ENCODE peak calls at places on chromosomes 3 and 15, in seven cellular contexts. Y is left lung; I is BJ; N is HFFc6; A is fibroblast of lung; K is MCF 10A; Z is CD4-positive, alpha-beta T cell. T is an unnamed sample.

GRCh38 chr15:94582368-94582767 is 351.0 kb downstream of the MCTP2 start:
- DNase-seq in Y (no peak), I (no peak), N (no peak), A (no peak), K (peak), Z (no peak), T (peak)

GRCh38 chr15:51931638-51932037 is 39.9 kb downstream of the LEO1 start:
- DNase-seq in Y (no peak), I (peak), N (peak), A (no peak), K (peak), Z (no peak), T (no peak)

GRCh38 chr15:92495468-92495867 is 101.8 kb downstream of the ST8SIA2 start:
- DNase-seq in Y (no peak), I (no peak), N (no peak), A (no peak), K (no peak), Z (no peak), T (no peak)

GRCh38 chr15:52493968-52494367 is 34.7 kb downstream of the MYO5A start:
- DNase-seq in Y (no peak), I (no peak), N (peak), A (no peak), K (no peak), Z (no peak), T (no peak)

GRCh38 chr3:4950351-4950784 is 28.9 kb upstream of the BHLHE40 start:
- DNase-seq in Y (no peak), I (no peak), N (no peak), A (no peak), K (no peak), Z (no peak), T (no peak)

GRCh38 chr15:87604857-87605446 is 651.6 kb downstream of the NTRK3 start:
- DNase-seq in Y (no peak), I (no peak), N (no peak), A (peak), K (peak), Z (no peak), T (no peak)

GRCh38 chr3:94159062-94159726 is 96.3 kb downstream of the NSUN3 start:
- DNase-seq in Y (no peak), I (peak), N (peak), A (peak), K (peak), Z (no peak), T (no peak)

GRCh38 chr3:41490360-41490759 is 291.1 kb downstream of the CTNNB1 start:
- DNase-seq in Y (no peak), I (no peak), N (no peak), A (no peak), K (no peak), Z (no peak), T (no peak)

GRCh38 chr15:68107142-68107541 is 53.0 kb downstream of the PIAS1 start:
- DNase-seq in Y (no peak), I (no peak), N (no peak), A (no peak), K (no peak), Z (no peak), T (no peak)

GRCh38 chr3:181442066-181442465 is 269.7 kb upstream of the SOX2 start:
- DNase-seq in Y (no peak), I (no peak), N (no peak), A (no peak), K (no peak), Z (no peak), T (no peak)

GRCh38 chr3:11521167-11521566 is 122.5 kb downstream of the VGLL4 start:
- DNase-seq in Y (no peak), I (no peak), N (no peak), A (no peak), K (no peak), Z (no peak), T (no peak)

GRCh38 chr3:116018651-116019050 is 395.3 kb downstream of the GAP43 start:
- DNase-seq in Y (no peak), I (no peak), N (peak), A (no peak), K (no peak), Z (no peak), T (no peak)

GRCh38 chr3:44427683-44428082 is 49.8 kb downstream of the ZNF445 start:
- DNase-seq in Y (no peak), I (no peak), N (no peak), A (no peak), K (no peak), Z (no peak), T (no peak)

GRCh38 chr15:71588746-71589145 is 221.6 kb upstream of the NR2E3 start:
- DNase-seq in Y (no peak), I (peak), N (peak), A (peak), K (peak), Z (no peak), T (no peak)

GRCh38 chr3:135688003-135688402 is 277.5 kb upstream of the PPP2R3A start:
- DNase-seq in Y (no peak), I (no peak), N (no peak), A (no peak), K (no peak), Z (no peak), T (no peak)

GRCh38 chr3:120072867-120073525 is 21.3 kb downstream of the GSK3B start:
- DNase-seq in Y (no peak), I (no peak), N (no peak), A (no peak), K (peak), Z (no peak), T (no peak)
- TF ChIP-seq CTCF in Y (no peak), I (no peak), N (peak), A (no peak), K (no peak), Z (no peak), T (no peak)

GRCh38 chr3:68206524-68207117 is 552.2 kb upstream of the SUCLG2 start:
- DNase-seq in Y (no peak), I (no peak), N (no peak), A (no peak), K (peak), Z (no peak), T (no peak)
- TF ChIP-seq CTCF in Y (no peak), I (no peak), N (peak), A (no peak), K (no peak), Z (no peak), T (no peak)

DNA sequence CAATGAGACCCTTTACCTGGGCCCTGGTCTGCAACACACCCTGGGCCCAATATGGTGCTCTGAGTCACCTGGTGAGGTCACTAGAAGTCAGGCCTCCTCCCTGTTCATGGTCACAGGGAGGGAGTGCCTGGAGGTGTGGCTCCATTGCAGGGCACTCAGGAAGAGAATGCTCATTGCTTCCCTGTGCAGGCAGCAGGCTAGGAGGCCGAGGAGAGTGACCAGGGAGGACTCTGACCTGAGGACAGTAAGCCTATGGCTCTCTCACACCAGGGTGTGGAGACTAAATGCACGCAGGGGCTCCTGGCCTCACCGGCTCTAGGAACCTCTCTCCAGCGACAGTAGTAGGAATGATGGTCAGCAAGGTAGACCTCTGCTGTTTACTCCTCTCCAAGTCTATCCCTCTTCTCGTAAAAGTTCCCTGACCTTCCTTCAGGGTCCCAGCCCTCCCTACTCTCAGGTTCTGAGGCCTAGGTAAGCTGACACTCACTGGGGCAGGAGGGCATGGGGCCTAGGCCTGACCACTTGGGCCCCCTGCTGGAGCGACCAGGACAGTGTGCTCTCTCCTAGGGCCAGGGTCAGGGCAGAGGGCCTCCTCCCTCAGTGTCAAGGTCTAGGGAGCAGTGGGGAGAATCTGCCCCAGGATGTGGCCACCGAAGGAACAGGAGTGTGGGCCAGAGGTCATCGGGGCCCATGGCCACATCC is 9.6 kb upstream of the SLCO2A1 start:
- DNase-seq in Y (no peak), I (no peak), N (no peak), A (no peak), K (peak), Z (no peak), T (no peak)
- TF ChIP-seq CTCF in Y (peak), I (peak), N (no peak), A (peak), K (no peak), Z (no peak), T (peak)

DNA sequence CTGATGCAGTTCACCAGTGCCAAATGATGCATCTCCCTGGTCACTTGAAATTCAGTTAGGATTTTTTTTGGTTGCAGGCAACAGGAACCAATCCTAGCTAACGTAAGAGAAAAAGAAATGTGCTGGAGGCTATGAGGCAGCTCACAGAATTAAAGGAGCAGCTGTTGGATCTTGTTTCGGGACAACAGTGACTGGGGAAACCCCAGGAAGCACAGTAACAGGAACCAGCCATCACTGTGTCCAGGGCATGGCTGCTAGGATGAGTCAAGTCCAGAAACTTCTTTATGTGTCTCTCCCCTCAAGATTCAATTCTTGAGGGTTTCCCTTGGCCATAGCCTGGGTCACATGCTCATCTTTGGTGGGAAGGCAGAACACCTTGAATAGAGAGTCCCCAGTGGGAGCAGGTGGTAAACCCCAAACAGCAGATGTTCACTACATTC is 39.0 kb downstream of the CHST2 start:
- DNase-seq in Y (no peak), I (peak), N (peak), A (no peak), K (peak), Z (no peak), T (no peak)
- TF ChIP-seq CTCF in Y (no peak), I (no peak), N (no peak), A (no peak), K (no peak), Z (no peak), T (no peak)

GRCh38 chr15:32736351-32737061 is 18.7 kb downstream of the GREM1 start:
- DNase-seq in Y (no peak), I (no peak), N (no peak), A (no peak), K (no peak), Z (no peak), T (no peak)
- TF ChIP-seq CTCF in Y (no peak), I (no peak), N (no peak), A (no peak), K (no peak), Z (no peak), T (no peak)

GRCh38 chr3:31533169-31533870 is 595 bp downstream of the STT3B start:
- DNase-seq in Y (peak), I (no peak), N (peak), A (peak), K (no peak), Z (peak), T (peak)
- TF ChIP-seq CTCF in Y (no peak), I (peak), N (peak), A (peak), K (peak), Z (no peak), T (peak)

DNA sequence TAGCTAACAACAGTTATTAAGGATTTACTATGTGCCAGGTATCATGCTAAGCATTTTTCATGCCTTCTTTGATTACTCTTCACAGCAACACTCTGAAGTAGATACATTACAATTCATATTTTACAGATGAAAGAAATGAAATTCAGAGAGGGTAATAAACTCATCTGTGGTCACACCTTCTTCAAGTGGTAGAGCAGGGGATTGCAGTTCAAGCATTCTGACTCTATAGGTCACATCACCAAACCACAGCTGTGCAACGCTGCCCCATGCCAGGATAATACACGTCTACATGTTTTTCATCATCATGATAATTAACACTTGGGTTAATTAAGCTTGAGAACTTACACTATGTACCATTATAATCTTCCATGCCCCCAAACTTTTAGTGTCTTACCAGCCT is 98.5 kb downstream of the LRRC3B start:
- DNase-seq in Y (no peak), I (no peak), N (no peak), A (no peak), K (no peak), Z (no peak), T (no peak)
- TF ChIP-seq CTCF in Y (no peak), I (no peak), N (no peak), A (no peak), K (no peak), Z (no peak), T (peak)